ENCODE peak calls at places on chromosomes 16 and 17, in seven cellular contexts. F is SK-N-SH, O is adrenal gland, P is amygdala, K is iPS-NIHi11, Q is heart right ventricle, C is AG04450. X is an unnamed sample.

GRCh38 chr17:61130320-61130719 is 269.3 kb upstream of the TBX2 start:
- DNase-seq in Q (no peak), C (no peak), O (no peak), F (no peak), K (no peak), P (no peak), X (no peak)

GRCh38 chr16:51243836-51244483 is 92.9 kb upstream of the SALL1 start:
- DNase-seq in F (no peak), K (no peak), Q (no peak), C (no peak), O (no peak), P (no peak), X (no peak)

GRCh38 chr16:89613101-89613953 is at the start of gene DPEP1:
- DNase-seq in C (no peak), K (no peak), O (no peak), F (no peak), P (no peak), Q (no peak), X (no peak)

GRCh38 chr16:30867747-30868146 is 26.1 kb downstream of the BCL7C start:
- DNase-seq in Q (no peak), C (no peak), K (no peak), P (no peak), F (peak; percentile 34), O (no peak), X (no peak)

GRCh38 chr17:61011269-61011668 is 333.6 kb downstream of the BCAS3 start:
- DNase-seq in P (no peak), F (no peak), K (no peak), Q (no peak), C (no peak), O (no peak), X (no peak)

GRCh38 chr17:46023783-46024388 is 24.8 kb downstream of the STH start:
- DNase-seq in P (peak; percentile 19), F (no peak), Q (no peak), K (no peak), O (no peak), C (no peak), X (no peak)

GRCh38 chr17:75878174-75878998 is at the start of gene TRIM47:
- DNase-seq in Q (peak; percentile 85), P (peak; percentile 64), O (peak; percentile 69), C (no peak), K (peak; percentile 64), F (peak; percentile 81), X (peak; percentile 74)

GRCh38 chr17:45437461-45438283 is 5.0 kb upstream of the ARHGAP27 start:
- DNase-seq in Q (no peak), F (peak; percentile 88), O (no peak), C (no peak), K (peak; percentile 50), P (no peak), X (no peak)

GRCh38 chr17:27544350-27545131 is 86.4 kb upstream of the LGALS9 start:
- DNase-seq in C (no peak), F (no peak), K (no peak), Q (no peak), P (no peak), O (no peak), X (no peak)

GRCh38 chr17:32525116-32525515 is 38.3 kb downstream of the CDK5R1 start:
- DNase-seq in O (no peak), P (no peak), Q (no peak), C (peak; percentile 27), K (no peak), F (no peak), X (no peak)

GRCh38 chr17:79758260-79758659 is 19.7 kb upstream of the CBX2 start:
- DNase-seq in F (no peak), Q (no peak), C (no peak), P (no peak), O (no peak), K (no peak), X (no peak)

GRCh38 chr16:56301391-56301850 is 110.1 kb downstream of the GNAO1 start:
- DNase-seq in K (no peak), F (no peak), Q (no peak), C (no peak), O (no peak), P (no peak), X (no peak)

GRCh38 chr16:27444015-27444414 is 42.0 kb downstream of the IL21R start:
- DNase-seq in P (no peak), C (no peak), O (no peak), Q (no peak), K (no peak), F (no peak), X (no peak)

GRCh38 chr17:12140685-12141084 is 120.0 kb downstream of the MAP2K4 start:
- DNase-seq in K (no peak), Q (no peak), P (no peak), O (no peak), F (no peak), C (no peak), X (no peak)

GRCh38 chr16:11143741-11144035 is 112.3 kb downstream of the SOCS1 start:
- DNase-seq in F (no peak), Q (no peak), K (no peak), O (no peak), C (no peak), P (no peak), X (no peak)

GRCh38 chr16:89646906-89647305 is 10.6 kb downstream of the CHMP1A start:
- DNase-seq in P (no peak), O (no peak), C (no peak), F (no peak), Q (no peak), K (no peak), X (no peak)

GRCh38 chr17:20074001-20074400 is 64.8 kb downstream of the SPECC1 start:
- DNase-seq in Q (no peak), C (no peak), O (no peak), F (no peak), K (no peak), P (no peak), X (no peak)

GRCh38 chr16:48609453-48610023 is 442 bp downstream of the N4BP1 start:
- DNase-seq in P (peak; percentile 48), O (peak; percentile 69), F (no peak), K (peak; percentile 61), C (no peak), Q (peak; percentile 78), X (peak; percentile 56)

GRCh38 chr16:57279780-57280638 is 4.5 kb downstream of the PLLP start:
- DNase-seq in O (no peak), F (no peak), K (no peak), Q (no peak), C (no peak), P (no peak), X (no peak)

GRCh38 chr17:63817736-63818385 is 9.4 kb upstream of the PSMC5 start:
- DNase-seq in P (no peak), C (no peak), Q (no peak), K (no peak), O (no peak), F (no peak), X (no peak)

GRCh38 chr16:51465026-51465425 is 314.0 kb upstream of the SALL1 start:
- DNase-seq in Q (no peak), K (no peak), P (no peak), C (no peak), F (no peak), O (no peak), X (no peak)

GRCh38 chr16:50522324-50522723 is 25.9 kb upstream of the NKD1 start:
- DNase-seq in O (peak; percentile 2), K (no peak), C (no peak), F (no peak), P (no peak), Q (no peak), X (no peak)

GRCh38 chr17:60579090-60579489 is 20.9 kb upstream of the PPM1D start:
- DNase-seq in F (no peak), C (no peak), P (no peak), K (no peak), O (no peak), Q (no peak), X (no peak)

GRCh38 chr16:27769561-27770222 is 219.7 kb downstream of the KATNIP start:
- DNase-seq in C (peak; percentile 32), K (peak; percentile 62), P (no peak), O (no peak), F (no peak), Q (no peak), X (no peak)

GRCh38 chr17:1639549-1639948 is 6.0 kb downstream of the SCARF1 start:
- DNase-seq in P (no peak), Q (no peak), C (no peak), O (peak; percentile 82), F (peak; percentile 50), K (peak; percentile 54), X (peak; percentile 54)